ENCODE peak calls at places on chromosomes 3 and 15, in four cellular contexts. B is transverse colon, D is neural progenitor cell, G is astrocyte. U is an unnamed sample.

GRCh38 chr15:62739507-62739906 is 303.0 kb upstream of the TPM1 start:
- DNase-seq in B (no peak), D (no peak), G (peak; percentile 89), U (no peak)

GRCh38 chr3:63967675-63968611 is 55.4 kb downstream of the PSMD6 start:
- DNase-seq in B (peak; percentile 57), D (peak; percentile 52), G (peak; percentile 81), U (no peak)

GRCh38 chr3:107367353-107367752 is 9.9 kb upstream of the CCDC54 start:
- DNase-seq in B (no peak), D (no peak), G (peak; percentile 84), U (peak; percentile 74)

GRCh38 chr3:59937206-59937605 is 887.4 kb upstream of the CFAP20DC start:
- DNase-seq in B (no peak), D (no peak), G (no peak), U (no peak)

GRCh38 chr3:111681705-111682426 is 86.7 kb upstream of the ZBED2 start:
- DNase-seq in B (no peak), D (no peak), G (peak; percentile 33), U (peak; percentile 6)

GRCh38 chr3:197125601-197126000 is 96.0 kb upstream of the MELTF start:
- DNase-seq in B (no peak), D (no peak), G (peak; percentile 81), U (peak; percentile 25)

GRCh38 chr3:12752803-12753202 is 6.3 kb downstream of the TMEM40 start:
- DNase-seq in B (no peak), D (no peak), G (no peak), U (no peak)

GRCh38 chr3:12143949-12144504 is 14.7 kb downstream of the TIMP4 start:
- DNase-seq in B (peak; percentile 35), D (no peak), G (peak; percentile 73), U (peak; percentile 66)

GRCh38 chr3:58998476-58999117 is 51.2 kb downstream of the CFAP20DC start:
- DNase-seq in B (no peak), D (no peak), G (peak; percentile 95), U (peak; percentile 74)

GRCh38 chr3:114664006-114664405 is 370.2 kb downstream of the TIGIT start:
- DNase-seq in B (no peak), D (no peak), G (no peak), U (no peak)

GRCh38 chr15:74252291-74253080 is 16.4 kb downstream of the CCDC33 start:
- DNase-seq in B (no peak), D (no peak), G (peak; percentile 9), U (peak; percentile 39)
- H3K27me3 ChIP-seq in B (no peaks in the 10 kb centered on the region), D (no peaks in the 10 kb centered on the region), G (peaks cover 2% of the 10 kb centered on the region), U (no peaks in the 10 kb centered on the region)

DNA sequence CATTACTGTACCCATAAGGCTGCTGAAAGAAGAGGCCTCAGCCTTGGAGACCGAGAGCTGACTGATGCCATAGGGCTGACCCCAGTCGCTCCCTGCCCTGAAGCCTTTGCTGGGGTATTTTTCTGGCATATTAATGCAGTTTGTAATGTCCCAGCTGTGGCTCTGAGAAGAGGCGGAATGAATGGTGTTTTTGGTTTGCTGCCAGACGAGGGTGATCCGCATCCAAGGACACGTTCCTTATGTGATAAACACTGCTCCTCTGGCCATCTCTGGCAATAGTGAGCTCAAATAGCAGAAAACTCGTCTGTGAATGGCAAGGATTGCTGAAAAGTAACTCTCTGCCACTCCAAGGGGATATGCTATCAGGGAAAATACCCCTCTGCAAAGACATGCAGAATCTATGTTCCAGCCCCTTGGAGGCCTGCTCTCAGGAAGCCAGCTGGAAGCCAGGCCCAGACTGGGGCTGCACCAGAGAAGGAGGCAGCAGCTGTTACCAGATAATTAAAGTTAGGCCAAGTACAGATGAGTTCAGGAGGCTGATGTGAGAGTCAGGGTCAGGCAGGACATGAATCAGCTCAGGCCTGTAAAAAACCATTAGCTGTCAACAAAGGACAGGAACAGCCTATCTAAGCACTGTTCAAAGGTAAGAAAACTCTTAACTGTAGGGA is 28.9 kb upstream of the KLHL6 start:
- DNase-seq in B (peak; percentile 27), D (no peak), G (no peak), U (no peak)
- H3K27me3 ChIP-seq in B (no peaks in the 10 kb centered on the region), D (no peaks in the 10 kb centered on the region), G (peaks cover 8% of the 10 kb centered on the region), U (peaks cover 2% of the 10 kb centered on the region)

GRCh38 chr15:89358435-89358754 is 23.8 kb upstream of the POLG start:
- DNase-seq in B (no peak), D (no peak), G (no peak), U (no peak)

GRCh38 chr15:89359471-89360293 is 25.1 kb upstream of the POLG start:
- DNase-seq in B (no peak), D (peak; percentile 35), G (no peak), U (no peak)

GRCh38 chr15:89360294-89360971 is 25.8 kb upstream of the POLG start:
- DNase-seq in B (no peak), D (peak; percentile 81), G (no peak), U (no peak)

GRCh38 chr15:89356634-89357298 is 22.1 kb upstream of the POLG start:
- DNase-seq in B (no peak), D (peak; percentile 57), G (no peak), U (peak; percentile 33)

DNA sequence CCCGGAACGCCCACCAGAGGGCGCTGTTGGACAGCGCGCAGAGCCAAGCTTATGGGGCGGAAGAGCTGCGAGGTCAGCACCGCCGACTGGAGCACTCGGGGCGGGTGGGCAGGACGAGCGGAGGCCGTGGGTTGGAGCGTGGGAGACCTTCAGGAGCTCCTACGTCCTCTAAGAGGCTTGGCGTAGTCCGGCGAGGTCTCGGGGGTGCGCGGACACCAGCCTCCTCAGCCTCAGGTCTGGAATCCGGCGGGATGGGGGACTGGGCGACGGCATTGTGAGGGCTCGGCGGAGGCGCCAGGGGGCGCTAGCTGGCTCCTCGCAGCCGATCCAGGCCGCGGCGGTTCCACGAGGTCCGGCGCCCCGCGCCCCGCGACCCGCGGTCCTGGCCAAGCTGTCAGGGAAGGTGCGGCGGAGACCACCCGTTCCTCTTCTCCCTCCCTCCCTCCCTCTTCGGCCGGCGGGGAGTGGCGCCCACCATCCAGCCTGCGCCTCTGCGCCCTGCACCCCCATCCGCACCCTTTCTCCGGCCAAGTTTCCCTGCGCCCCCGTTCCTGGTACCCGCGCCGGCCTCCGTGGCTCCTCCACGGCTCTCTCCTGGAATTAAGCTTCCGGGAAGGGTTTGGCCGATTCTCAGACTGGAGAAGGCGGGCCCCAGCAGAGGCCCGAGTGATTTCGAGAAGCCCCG is 24.3 kb upstream of the POLG start:
- DNase-seq in B (peak; percentile 79), D (peak; percentile 88), G (peak; percentile 32), U (peak; percentile 64)
- H3K27me3 ChIP-seq in B (peaks cover 94% of the 10 kb centered on the region), D (peaks cover 100% of the 10 kb centered on the region), G (peaks cover 80% of the 10 kb centered on the region), U (peaks cover 84% of the 10 kb centered on the region)

DNA sequence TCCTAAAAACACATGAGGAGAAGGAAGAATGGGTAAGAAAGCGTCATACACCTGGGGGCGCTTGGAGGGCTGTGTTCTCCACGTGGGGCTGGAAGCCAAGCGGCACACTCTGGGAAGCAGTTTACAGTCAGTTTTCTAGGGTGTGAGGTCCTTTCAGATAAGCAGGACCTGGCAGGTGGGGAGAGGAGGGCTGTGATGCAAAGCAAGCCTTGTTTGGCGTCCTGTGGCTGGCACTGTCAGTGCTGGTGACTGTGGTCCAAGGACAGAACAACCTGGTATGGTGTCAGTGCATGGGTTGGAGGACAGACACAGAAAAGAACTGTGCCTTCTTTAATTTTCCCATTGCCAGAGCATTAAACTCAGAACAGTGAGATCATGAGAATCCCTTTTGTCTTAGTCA is 260.7 kb upstream of the NR2E3 start:
- DNase-seq in B (no peak), D (no peak), G (no peak), U (no peak)
- H3K27me3 ChIP-seq in B (no peaks in the 10 kb centered on the region), D (no peaks in the 10 kb centered on the region), G (peaks cover 35% of the 10 kb centered on the region), U (no peaks in the 10 kb centered on the region)

GRCh38 chr3:9949626-9950025 is 2.6 kb downstream of the PRRT3 start:
- DNase-seq in B (no peak), D (no peak), G (no peak), U (no peak)
- H3K27me3 ChIP-seq in B (no peaks in the 10 kb centered on the region), D (peaks cover 12% of the 10 kb centered on the region), G (no peaks in the 10 kb centered on the region), U (no peaks in the 10 kb centered on the region)

GRCh38 chr3:167712445-167712844 is 22.2 kb downstream of the PDCD10 start:
- DNase-seq in B (no peak), D (no peak), G (no peak), U (no peak)
- H3K27me3 ChIP-seq in B (no peaks in the 10 kb centered on the region), D (no peaks in the 10 kb centered on the region), G (no peaks in the 10 kb centered on the region), U (no peaks in the 10 kb centered on the region)

U was measured in MG63.